ENCODE peak calls at places on chromosomes 12 and 14, in six cellular contexts. Q, K, C, F, B and J are unnamed samples.

GRCh38 chr14:92754956-92755355 is 6.5 kb upstream of the LGMN start:
- DNase-seq in K (no peak), F (no peak), Q (no peak), C (no peak), B (no peak), J (no peak)

GRCh38 chr14:49975286-49975685 is 82.4 kb downstream of the ARF6 start:
- DNase-seq in Q (no peak), K (peak; percentile 62), C (no peak), B (peak; percentile 93), F (no peak), J (no peak)

GRCh38 chr14:68507544-68508081 is 285.3 kb downstream of the ZFP36L1 start:
- DNase-seq in Q (no peak), F (no peak), K (no peak), B (no peak), C (no peak), J (no peak)

GRCh38 chr12:92745874-92746553 is 43.2 kb downstream of the PLEKHG7 start:
- DNase-seq in Q (no peak), B (peak; percentile 97), F (peak; percentile 67), C (no peak), K (peak; percentile 92), J (peak; percentile 74)

GRCh38 chr12:85920324-85920947 is 46.3 kb downstream of the NTS start:
- DNase-seq in F (peak; percentile 69), B (peak; percentile 6), C (no peak), Q (no peak), K (peak; percentile 4), J (no peak)

GRCh38 chr12:644818-645552 is 18.3 kb downstream of the NINJ2 start:
- DNase-seq in C (no peak), B (no peak), Q (no peak), K (no peak), F (no peak), J (no peak)

GRCh38 chr14:93536945-93537344 is 106.2 kb downstream of the UNC79 start:
- DNase-seq in B (no peak), Q (no peak), K (no peak), C (no peak), F (peak; percentile 57), J (no peak)

GRCh38 chr14:105255021-105255507 is 6.7 kb downstream of the BTBD6 start:
- DNase-seq in B (peak; percentile 28), F (no peak), C (no peak), Q (no peak), K (no peak), J (no peak)

GRCh38 chr12:122326597-122326996 is 60.3 kb upstream of the VPS33A start:
- DNase-seq in F (no peak), Q (no peak), K (no peak), B (no peak), C (no peak), J (no peak)

GRCh38 chr12:115261691-115262398 is 577.9 kb upstream of the TBX3 start:
- DNase-seq in B (peak; percentile 10), F (no peak), C (no peak), K (no peak), Q (no peak), J (no peak)

GRCh38 chr12:560666-561065 is 100.9 kb downstream of the B4GALNT3 start:
- DNase-seq in F (no peak), C (no peak), Q (no peak), B (no peak), K (no peak), J (no peak)

GRCh38 chr12:13316847-13317246 is 120.3 kb downstream of the EMP1 start:
- DNase-seq in C (no peak), Q (no peak), B (no peak), F (no peak), K (no peak), J (no peak)

GRCh38 chr14:90846511-90846910 is 30.3 kb upstream of the TTC7B start:
- DNase-seq in Q (no peak), K (peak; percentile 19), C (no peak), F (no peak), B (peak; percentile 53), J (no peak)

GRCh38 chr14:97137705-97138104 is 340.5 kb downstream of the VRK1 start:
- DNase-seq in C (no peak), B (no peak), F (no peak), K (no peak), Q (no peak), J (no peak)

GRCh38 chr12:124568431-124569374 is 1.3 kb upstream of the NCOR2 start:
- DNase-seq in K (no peak), B (peak; percentile 94), C (peak; percentile 68), F (peak; percentile 94), Q (no peak), J (no peak)

GRCh38 chr14:32102152-32102787 is 25.2 kb downstream of the ARHGAP5 start:
- DNase-seq in F (no peak), K (no peak), B (no peak), Q (no peak), C (no peak), J (no peak)

GRCh38 chr14:104157303-104157928 is 19.0 kb downstream of the KIF26A start:
- DNase-seq in B (no peak), F (no peak), C (no peak), K (no peak), Q (no peak), J (no peak)
- TF ChIP-seq CTCF in B (no peak), F (no peak), C (no peak), K (no peak), Q (no peak), J (no peak)

GRCh38 chr12:101490286-101490920 is 15.3 kb downstream of the SPIC start:
- DNase-seq in C (no peak), K (peak; percentile 29), F (peak; percentile 45), B (no peak), Q (no peak), J (no peak)
- TF ChIP-seq CTCF in C (no peak), K (peak; percentile 8), F (peak; percentile 62), B (no peak), Q (no peak), J (no peak)

GRCh38 chr12:45490232-45490881 is 239.1 kb upstream of the ARID2 start:
- DNase-seq in Q (no peak), F (no peak), K (no peak), C (no peak), B (no peak), J (no peak)
- TF ChIP-seq CTCF in Q (no peak), F (no peak), K (no peak), C (no peak), B (no peak), J (no peak)

GRCh38 chr12:12025799-12026386 is 44.8 kb upstream of the BCL2L14 start:
- DNase-seq in C (no peak), K (no peak), B (no peak), Q (no peak), F (no peak), J (no peak)
- TF ChIP-seq CTCF in C (no peak), K (no peak), B (no peak), Q (no peak), F (no peak), J (no peak)

GRCh38 chr14:78598046-78598652 is 428.0 kb downstream of the NRXN3 start:
- DNase-seq in B (peak; percentile 26), K (peak; percentile 74), F (peak; percentile 69), C (peak; percentile 16), Q (peak; percentile 7), J (no peak)

GRCh38 chr14:78593949-78594348 is 423.8 kb downstream of the NRXN3 start:
- DNase-seq in C (no peak), F (no peak), Q (no peak), K (no peak), B (no peak), J (no peak)

GRCh38 chr14:78595797-78596196 is 425.6 kb downstream of the NRXN3 start:
- DNase-seq in Q (no peak), C (no peak), F (peak; percentile 40), B (no peak), K (no peak), J (no peak)
- TF ChIP-seq CTCF in Q (no peak), C (no peak), F (peak; percentile 51), B (peak; percentile 5), K (no peak), J (no peak)